ENCODE peak calls at places on chromosomes 12 and 14, in nine cellular contexts. A is upper lobe of right lung, Q is sigmoid colon, G is body of pancreas, M is AG10803, Z is coronary artery, T is brain microvascular endothelial cell, R is esophagus muscularis mucosa, O is OCI-LY7. Y is an unnamed sample.

GRCh38 chr12:461425-461824 is 1.7 kb downstream of the B4GALNT3 start:
- DNase-seq in O (no peak), Q (no peak), G (no peak), T (no peak), M (no peak), R (no peak), A (no peak), Z (no peak), Y (no peak)

GRCh38 chr14:92991536-92991935 is 68.6 kb downstream of the CHGA start:
- DNase-seq in A (no peak), G (no peak), Z (no peak), Q (no peak), O (no peak), T (no peak), R (no peak), M (no peak), Y (no peak)

GRCh38 chr12:119578112-119578511 is 15.5 kb upstream of the TMEM233 start:
- DNase-seq in Z (no peak), G (no peak), M (peak; percentile 7), A (no peak), R (no peak), O (no peak), T (no peak), Q (no peak), Y (peak; percentile 17)

GRCh38 chr12:590206-590750 is 73.0 kb downstream of the NINJ2 start:
- DNase-seq in Z (no peak), A (no peak), M (no peak), R (no peak), G (no peak), Q (peak; percentile 30), O (no peak), T (no peak), Y (no peak)

GRCh38 chr12:11768233-11768965 is 118.9 kb downstream of the ETV6 start:
- DNase-seq in G (peak; percentile 37), T (no peak), Q (no peak), R (no peak), O (no peak), Z (no peak), M (no peak), A (no peak), Y (no peak)

GRCh38 chr12:79927772-79928474 is 7.0 kb downstream of the PPP1R12A start:
- DNase-seq in T (no peak), R (no peak), A (no peak), M (peak; percentile 62), G (no peak), Z (no peak), O (peak; percentile 33), Q (no peak), Y (no peak)

GRCh38 chr14:91115986-91116385 is 2.1 kb downstream of the DGLUCY start:
- DNase-seq in G (peak; percentile 30), A (no peak), R (no peak), M (no peak), Q (no peak), Z (no peak), O (no peak), T (no peak), Y (no peak)

GRCh38 chr12:17064834-17065233 is 458.9 kb upstream of the LMO3 start:
- DNase-seq in O (no peak), G (no peak), M (no peak), A (no peak), Z (no peak), Q (no peak), R (no peak), T (no peak), Y (no peak)

GRCh38 chr14:104936361-104937155 is 11.9 kb downstream of the PLD4 start:
- DNase-seq in Z (no peak), G (no peak), A (peak; percentile 57), O (no peak), Q (peak; percentile 58), M (no peak), T (no peak), R (no peak), Y (no peak)

GRCh38 chr12:123271182-123271491 is 519 bp downstream of the CDK2AP1 start:
- DNase-seq in Z (no peak), Q (peak; percentile 88), A (peak; percentile 90), R (no peak), G (peak; percentile 76), T (peak; percentile 40), O (peak; percentile 83), M (peak; percentile 55), Y (peak; percentile 45)

GRCh38 chr12:68334136-68334535 is 2.0 kb upstream of the MDM1 start:
- DNase-seq in T (no peak), R (peak; percentile 86), A (no peak), Z (no peak), G (no peak), M (no peak), O (peak; percentile 8), Q (no peak), Y (no peak)

GRCh38 chr12:3171195-3171591 is 94.0 kb downstream of the TSPAN9 start:
- DNase-seq in O (no peak), A (no peak), Q (no peak), R (no peak), Z (no peak), T (peak; percentile 30), G (no peak), M (no peak), Y (peak; percentile 25)

GRCh38 chr12:30506411-30506810 is 189.3 kb downstream of the IPO8 start:
- DNase-seq in Z (no peak), A (no peak), R (no peak), T (no peak), Q (no peak), M (no peak), G (no peak), O (no peak), Y (no peak)

GRCh38 chr14:24389266-24389855 is 9.4 kb upstream of the NYNRIN start:
- DNase-seq in R (no peak), Z (no peak), Q (no peak), A (no peak), G (no peak), T (peak; percentile 51), O (no peak), M (no peak), Y (no peak)

GRCh38 chr12:6921996-6922935 is 5.5 kb upstream of the ATN1 start:
- DNase-seq in G (peak; percentile 46), O (peak; percentile 92), Z (no peak), M (no peak), Q (no peak), A (no peak), R (no peak), T (no peak), Y (no peak)

GRCh38 chr14:105386581-105387529 is 11.5 kb upstream of the TEX22 start:
- DNase-seq in Z (no peak), G (no peak), Q (no peak), T (no peak), M (no peak), R (no peak), O (no peak), A (no peak), Y (no peak)

GRCh38 chr14:89613260-89614008 is 196.4 kb upstream of the FOXN3 start:
- DNase-seq in G (no peak), Z (no peak), O (no peak), Q (no peak), M (no peak), A (no peak), T (no peak), R (no peak), Y (no peak)

GRCh38 chr14:75607044-75607443 is 28.6 kb downstream of the FLVCR2 start:
- DNase-seq in M (no peak), Q (no peak), A (no peak), O (no peak), G (no peak), Z (no peak), R (no peak), T (no peak), Y (no peak)

GRCh38 chr14:99468081-99468480 is 12.6 kb downstream of the SETD3 start:
- DNase-seq in Z (no peak), G (no peak), M (no peak), O (no peak), R (no peak), Q (no peak), T (no peak), A (no peak), Y (no peak)

GRCh38 chr14:99466719-99467118 is 13.9 kb downstream of the SETD3 start:
- DNase-seq in R (no peak), Q (no peak), O (no peak), T (no peak), M (no peak), A (no peak), G (no peak), Z (no peak), Y (no peak)

GRCh38 chr14:99465288-99465687 is 15.4 kb downstream of the SETD3 start:
- DNase-seq in T (no peak), M (no peak), O (no peak), R (peak; percentile 72), Z (no peak), G (no peak), Q (no peak), A (no peak), Y (no peak)

GRCh38 chr14:99468836-99469592 is 11.6 kb downstream of the SETD3 start:
- DNase-seq in Z (no peak), M (no peak), G (no peak), Q (no peak), T (peak; percentile 27), O (no peak), A (no peak), R (no peak), Y (no peak)

GRCh38 chr14:99467338-99468075 is 13.2 kb downstream of the SETD3 start:
- DNase-seq in R (no peak), Z (no peak), T (no peak), G (no peak), A (no peak), M (no peak), O (no peak), Q (no peak), Y (no peak)
- H3K4me3 ChIP-seq in R (no peak overlapping the region), Z (no peak overlapping the region), T (no peak overlapping the region), G (no peak overlapping the region), A (no peak overlapping the region), M (no peak overlapping the region), O (no peak overlapping the region), Q (no peak overlapping the region), Y (no peak overlapping the region)

DNA sequence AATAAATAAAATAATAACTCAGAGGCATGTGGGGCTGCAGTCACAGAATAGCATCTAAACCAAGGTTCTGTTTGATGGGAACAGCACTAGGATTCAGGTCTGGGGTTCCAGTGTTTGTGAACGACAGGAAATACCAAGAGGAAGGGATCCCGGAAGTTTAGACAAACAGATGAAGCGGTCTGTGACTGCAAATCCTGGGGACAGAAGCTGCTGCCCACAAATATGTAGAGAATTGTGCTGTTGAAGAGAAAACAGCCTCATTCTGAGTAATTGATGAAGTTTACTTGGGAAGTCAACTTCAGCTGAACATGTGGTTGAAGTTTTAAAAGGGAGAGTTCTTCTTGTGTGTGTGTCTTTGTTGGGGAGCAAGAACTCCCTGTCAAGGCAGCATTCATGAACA is 98.4 kb upstream of the TBX5 start:
- DNase-seq in Z (no peak), G (no peak), R (no peak), O (no peak), M (peak; percentile 56), T (no peak), Q (no peak), A (no peak), Y (no peak)
- TF ChIP-seq CTCF in Z (no peak), G (no peak), R (no peak), O (no peak), M (no peak), T (no peak), Q (no peak), A (no peak), Y (no peak)

GRCh38 chr12:124289634-124290600 is 5.0 kb upstream of the RFLNA start:
- DNase-seq in Q (peak; percentile 63), T (peak; percentile 5), M (peak; percentile 62), Z (no peak), R (no peak), O (no peak), A (no peak), G (no peak), Y (peak; percentile 32)
- H3K4me3 ChIP-seq in Q (no peak overlapping the region), T (no peak overlapping the region), M (peak overlapping the region; percentile 15), Z (peak overlapping the region; percentile 35), R (peak overlapping the region; percentile 10), O (no peak overlapping the region), A (no peak overlapping the region), G (no peak overlapping the region), Y (no peak overlapping the region)

GRCh38 chr12:130838951-130839769 is at the start of gene STX2:
- DNase-seq in A (peak; percentile 93), Z (peak; percentile 91), T (peak; percentile 70), M (peak; percentile 74), G (peak; percentile 90), Q (peak; percentile 93), R (peak; percentile 94), O (peak; percentile 83), Y (peak; percentile 79)
- TF ChIP-seq CTCF in A (peak; percentile 35), Z (no peak), T (peak; percentile 60), M (peak; percentile 45), G (peak; percentile 18), Q (no peak), R (peak; percentile 29), O (peak; percentile 63), Y (peak; percentile 23)